ENCODE peak calls at places on chromosome 5, in seven cellular contexts. D, T, Q, N, Y, L and K are unnamed samples.
A peak's percentile ranks its signal among the peaks of the same experiment; 100 is the strongest.

GRCh38 chr5:12636209-12636608 is 732.0 kb upstream of the CTNND2 start:
- DNase-seq in D (no peak), T (no peak), Q (no peak), N (no peak), Y (no peak), L (no peak), K (no peak)

GRCh38 chr5:128532127-128532526 is 5.9 kb downstream of the FBN2 start:
- DNase-seq in D (no peak), T (no peak), Q (no peak), N (no peak), Y (no peak), L (no peak), K (no peak)

GRCh38 chr5:166961028-166961427 is 1330.4 kb upstream of the WWC1 start:
- DNase-seq in D (no peak), T (no peak), Q (no peak), N (no peak), Y (peak; percentile 13), L (no peak), K (no peak)

GRCh38 chr5:41973087-41973486 is 48.0 kb downstream of the FBXO4 start:
- DNase-seq in D (no peak), T (no peak), Q (no peak), N (no peak), Y (no peak), L (no peak), K (no peak)

GRCh38 chr5:97425511-97425910 is 242.5 kb upstream of the RIOK2 start:
- DNase-seq in D (no peak), T (no peak), Q (no peak), N (peak; percentile 25), Y (peak; percentile 19), L (no peak), K (no peak)

GRCh38 chr5:68046445-68046844 is 169.1 kb upstream of the PIK3R1 start:
- DNase-seq in D (peak; percentile 99), T (peak; percentile 46), Q (no peak), N (no peak), Y (no peak), L (peak; percentile 80), K (no peak)

GRCh38 chr5:142722896-142723295 is 37.0 kb upstream of the FGF1 start:
- DNase-seq in D (no peak), T (no peak), Q (no peak), N (no peak), Y (no peak), L (no peak), K (no peak)

GRCh38 chr5:39513236-39513635 is 88.5 kb upstream of the DAB2 start:
- DNase-seq in D (peak; percentile 26), T (no peak), Q (no peak), N (no peak), Y (peak; percentile 48), L (no peak), K (peak; percentile 68)

GRCh38 chr5:167908596-167908995 is 382.8 kb upstream of the WWC1 start:
- DNase-seq in D (no peak), T (peak; percentile 22), Q (no peak), N (no peak), Y (peak; percentile 10), L (no peak), K (no peak)

GRCh38 chr5:116569999-116570398 is 4.6 kb downstream of the SEMA6A start:
- DNase-seq in D (no peak), T (no peak), Q (no peak), N (no peak), Y (no peak), L (no peak), K (no peak)

GRCh38 chr5:56852228-56853000 is 37.1 kb downstream of the MAP3K1 start:
- DNase-seq in D (peak; percentile 4), T (no peak), Q (no peak), N (no peak), Y (no peak), L (no peak), K (no peak)

GRCh38 chr5:1789838-1790462 is 9.7 kb downstream of the MRPL36 start:
- DNase-seq in D (peak; percentile 79), T (no peak), Q (no peak), N (no peak), Y (no peak), L (no peak), K (no peak)

GRCh38 chr5:38642194-38642987 is 85.9 kb upstream of the LIFR start:
- DNase-seq in D (no peak), T (no peak), Q (no peak), N (no peak), Y (no peak), L (no peak), K (no peak)

DNA sequence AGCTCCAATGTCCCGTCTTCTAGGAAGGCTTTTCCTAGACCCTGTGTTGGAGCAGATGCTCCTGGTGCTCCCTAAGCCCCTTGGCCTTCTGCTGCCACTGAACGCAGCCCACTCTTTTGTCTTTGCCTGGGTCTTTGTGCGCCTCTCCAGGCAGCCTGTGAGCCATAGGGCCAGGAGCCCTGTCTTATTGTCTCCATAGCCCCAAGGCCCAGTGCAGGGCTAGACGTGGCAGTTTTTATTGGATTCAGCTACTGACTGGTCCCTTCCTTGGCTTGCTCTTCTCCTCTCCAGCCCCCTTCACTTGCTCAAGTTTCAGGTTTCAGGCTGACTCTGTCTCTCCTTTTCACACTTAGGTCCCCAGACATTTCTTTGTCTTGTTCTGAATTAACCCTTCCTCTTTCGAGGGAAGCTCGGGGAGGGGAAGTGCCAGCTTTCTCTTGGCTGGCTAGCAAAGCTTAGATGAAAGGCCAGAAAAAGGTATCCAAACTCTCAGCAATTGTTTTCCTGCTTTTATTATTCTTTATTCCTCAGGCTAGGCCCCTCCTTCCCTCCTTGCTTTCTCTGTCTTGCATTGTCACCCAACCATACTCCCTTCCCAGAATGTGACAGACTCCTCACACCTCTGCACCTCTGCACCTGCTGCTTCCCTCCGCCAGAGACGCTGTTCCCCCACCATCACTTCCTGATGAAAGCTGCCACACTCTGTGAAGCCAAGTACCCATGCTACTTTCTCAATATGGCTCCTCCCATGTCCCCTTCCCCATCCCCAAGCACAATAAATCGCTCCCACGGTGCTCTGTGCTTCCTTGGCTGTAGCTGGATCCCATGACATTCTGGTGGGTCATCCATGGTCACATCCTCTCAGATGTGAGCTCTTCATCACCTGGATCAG is 101.6 kb upstream of the CPEB4 start:
- DNase-seq in D (no peak), T (no peak), Q (peak; percentile 68), N (peak; percentile 76), Y (no peak), L (peak; percentile 4), K (no peak)
- TF ChIP-seq CTCF in D (no peak), T (no peak), Q (peak; percentile 85), N (peak; percentile 96), Y (no peak), L (no peak), K (no peak)

GRCh38 chr5:125411163-125412050 is 665.0 kb upstream of the ZNF608 start:
- DNase-seq in D (peak; percentile 6), T (no peak), Q (peak; percentile 16), N (peak; percentile 90), Y (peak; percentile 64), L (no peak), K (peak; percentile 72)

GRCh38 chr5:125413861-125414260 is 667.4 kb upstream of the ZNF608 start:
- DNase-seq in D (no peak), T (no peak), Q (no peak), N (no peak), Y (no peak), L (no peak), K (no peak)

GRCh38 chr5:125410501-125411162 is 664.2 kb upstream of the ZNF608 start:
- DNase-seq in D (peak; percentile 30), T (no peak), Q (no peak), N (peak; percentile 18), Y (no peak), L (no peak), K (no peak)

GRCh38 chr5:125412051-125412560 is 665.7 kb upstream of the ZNF608 start:
- DNase-seq in D (peak; percentile 3), T (no peak), Q (peak; percentile 45), N (peak; percentile 92), Y (peak; percentile 33), L (no peak), K (peak; percentile 45)

DNA sequence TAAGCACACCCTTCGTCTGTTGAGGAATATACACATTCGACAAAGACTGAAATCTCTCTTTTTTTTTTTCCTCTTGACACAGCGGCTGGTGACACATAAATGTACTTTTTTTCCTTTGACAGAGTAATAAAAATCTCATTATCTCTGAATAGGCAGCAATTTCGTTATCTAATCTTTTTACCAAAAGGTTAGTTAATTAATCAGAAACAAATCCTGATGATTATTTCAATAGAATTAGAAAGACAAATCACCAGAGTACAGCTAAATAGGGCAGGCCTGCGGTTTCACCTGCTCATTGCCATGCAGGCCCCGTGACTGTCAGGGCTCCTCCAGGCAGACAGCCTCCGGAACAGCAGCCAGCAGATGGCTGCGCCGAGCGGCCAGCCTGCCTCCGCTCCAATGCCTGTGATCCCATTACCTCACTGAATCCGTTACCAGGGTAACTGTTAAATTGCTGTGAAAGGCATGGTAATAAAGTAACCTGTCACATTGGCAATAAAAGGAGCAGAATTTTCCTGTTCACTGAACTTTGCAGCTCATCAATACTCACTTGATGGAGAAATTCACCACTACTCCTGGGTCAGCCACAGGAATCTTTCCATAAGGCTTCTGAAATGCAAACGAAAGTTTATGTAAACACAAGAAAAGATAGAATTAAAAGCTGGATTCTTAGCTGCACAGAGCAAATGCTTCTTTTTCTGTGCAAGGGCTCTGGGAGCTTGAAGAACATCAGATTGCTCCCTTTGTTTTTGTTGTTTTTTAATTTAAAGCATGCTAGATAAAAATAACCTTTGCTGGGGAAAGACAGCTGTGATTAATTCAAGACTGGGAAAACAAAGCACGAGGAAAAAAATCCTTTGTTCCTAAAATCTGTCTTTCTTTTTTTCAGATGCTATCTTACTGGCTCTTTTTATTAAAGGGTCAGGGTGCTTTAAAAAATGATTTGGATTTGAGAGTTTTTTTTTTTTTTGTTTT is 666.4 kb upstream of the ZNF608 start:
- DNase-seq in D (peak; percentile 82), T (peak; percentile 10), Q (peak; percentile 37), N (peak; percentile 35), Y (peak; percentile 76), L (peak; percentile 71), K (peak; percentile 80)
- TF ChIP-seq CTCF in D (peak; percentile 49), T (peak; percentile 35), Q (peak; percentile 40), N (no peak), Y (peak; percentile 35), L (peak; percentile 14), K (no peak)

GRCh38 chr5:37120270-37120669 is 128.9 kb downstream of the CPLANE1 start:
- DNase-seq in D (no peak), T (no peak), Q (peak; percentile 6), N (no peak), Y (no peak), L (no peak), K (no peak)
- TF ChIP-seq CTCF in D (no peak), T (no peak), Q (peak; percentile 43), N (peak; percentile 6), Y (no peak), L (no peak), K (no peak)

GRCh38 chr5:59661939-59662615 is 231.4 kb downstream of the PDE4D start:
- DNase-seq in D (no peak), T (no peak), Q (peak; percentile 10), N (peak; percentile 28), Y (no peak), L (no peak), K (no peak)

GRCh38 chr5:59656351-59657254 is 236.9 kb downstream of the PDE4D start:
- DNase-seq in D (no peak), T (no peak), Q (no peak), N (peak; percentile 21), Y (no peak), L (no peak), K (no peak)

GRCh38 chr5:59661306-59661705 is 232.2 kb downstream of the PDE4D start:
- DNase-seq in D (no peak), T (no peak), Q (no peak), N (no peak), Y (no peak), L (no peak), K (no peak)

GRCh38 chr5:59665086-59665831 is 228.3 kb downstream of the PDE4D start:
- DNase-seq in D (no peak), T (no peak), Q (no peak), N (no peak), Y (no peak), L (no peak), K (no peak)

GRCh38 chr5:59660737-59661136 is 232.8 kb downstream of the PDE4D start:
- DNase-seq in D (peak; percentile 30), T (no peak), Q (peak; percentile 33), N (peak; percentile 39), Y (no peak), L (no peak), K (no peak)
- TF ChIP-seq CTCF in D (peak; percentile 61), T (no peak), Q (peak; percentile 73), N (peak; percentile 32), Y (no peak), L (peak; percentile 27), K (peak; percentile 13)